ENCODE peak calls at places on chromosomes 12 and 14, in seven cellular contexts. V is body of pancreas; L is lung; R is CD8-positive, alpha-beta memory T cell; C is BE2C; P is uterus; J is cardiac muscle cell. B is an unnamed sample. For H3K27me3 and H3K36me3, the result is how much of the 10 kb centered on the place peaks cover.

GRCh38 chr14:96622926-96623325 is 120.7 kb downstream of the PAPOLA start:
- DNase-seq in R (no peak), C (no peak), V (no peak), P (no peak), L (no peak), J (no peak), B (no peak)

GRCh38 chr14:93749081-93749430 is 39.2 kb downstream of the PRIMA1 start:
- DNase-seq in L (no peak), R (no peak), P (no peak), C (peak), V (no peak), J (no peak), B (no peak)

GRCh38 chr14:66746316-66747006 is 238.5 kb downstream of the GPHN start:
- DNase-seq in P (no peak), L (no peak), J (peak), V (peak), C (peak), R (no peak), B (peak)

GRCh38 chr14:22856428-22856827 is 15.1 kb upstream of the LRP10 start:
- DNase-seq in R (no peak), C (no peak), P (no peak), L (no peak), V (no peak), J (no peak), B (no peak)

GRCh38 chr14:45526715-45527549 is 273.9 kb upstream of the MIS18BP1 start:
- DNase-seq in R (no peak), C (peak), L (no peak), P (no peak), J (peak), V (peak), B (peak)

GRCh38 chr12:104154806-104155205 is 16.8 kb upstream of the NFYB start:
- DNase-seq in L (no peak), P (no peak), V (no peak), C (no peak), R (no peak), J (no peak), B (no peak)

GRCh38 chr14:103733651-103734050 is 18.0 kb downstream of the ZFYVE21 start:
- DNase-seq in P (no peak), C (no peak), V (no peak), R (no peak), L (no peak), J (no peak), B (no peak)

GRCh38 chr12:107134558-107134957 is 41.2 kb upstream of the CRY1 start:
- DNase-seq in V (no peak), C (peak), R (peak), L (no peak), P (no peak), J (no peak), B (peak)

GRCh38 chr14:75446447-75446846 is 18.6 kb downstream of the JDP2 start:
- DNase-seq in C (no peak), L (no peak), V (no peak), P (no peak), R (no peak), J (no peak), B (no peak)

GRCh38 chr12:115730975-115731541 is 546.4 kb downstream of the MED13L start:
- DNase-seq in J (no peak), V (no peak), R (no peak), P (no peak), C (no peak), L (no peak), B (no peak)

GRCh38 chr14:23068792-23069412 is 11.6 kb upstream of the CDH24 start:
- DNase-seq in C (peak), P (peak), L (peak), R (peak), J (peak), V (peak), B (peak)

GRCh38 chr14:71985538-71986234 is 53.5 kb downstream of the RGS6 start:
- DNase-seq in P (no peak), C (no peak), V (no peak), L (no peak), J (peak), R (no peak), B (no peak)

GRCh38 chr12:52819731-52820510 is 6.0 kb upstream of the KRT4 start:
- DNase-seq in R (no peak), C (no peak), J (no peak), P (no peak), V (no peak), L (no peak), B (peak)

GRCh38 chr12:46674818-46675217 is 151.0 kb downstream of the SLC38A4 start:
- DNase-seq in L (no peak), C (no peak), P (no peak), R (no peak), J (no peak), V (no peak), B (no peak)

GRCh38 chr12:124772467-124773170 is 91.0 kb downstream of the SCARB1 start:
- DNase-seq in P (no peak), C (no peak), J (no peak), L (no peak), R (no peak), V (no peak), B (peak)

GRCh38 chr14:99590746-99591555 is 13.1 kb downstream of the CCDC85C start:
- DNase-seq in C (peak), R (no peak), L (no peak), V (no peak), J (no peak), P (peak), B (peak)

GRCh38 chr12:48013287-48013686 is 9.0 kb upstream of the COL2A1 start:
- DNase-seq in P (no peak), J (no peak), V (peak), C (no peak), R (no peak), L (no peak), B (no peak)

GRCh38 chr12:15276088-15276698 is 46.1 kb upstream of the PTPRO start:
- DNase-seq in R (no peak), C (peak), V (no peak), L (no peak), J (peak), P (peak), B (peak)

GRCh38 chr14:54317396-54317795 is 79.4 kb upstream of the CDKN3 start:
- DNase-seq in J (no peak), C (no peak), P (no peak), R (no peak), V (no peak), L (no peak), B (no peak)

GRCh38 chr12:84136862-84137367 is 775.7 kb downstream of the SLC6A15 start:
- DNase-seq in C (peak), L (no peak), V (no peak), J (no peak), P (no peak), R (no peak), B (no peak)

GRCh38 chr14:100147181-100147631 is 12.2 kb downstream of the DEGS2 start:
- DNase-seq in V (no peak), J (no peak), P (no peak), R (peak), L (no peak), C (no peak), B (no peak)

GRCh38 chr12:108630481-108631207 is 3.0 kb downstream of the SELPLG start:
- DNase-seq in P (no peak), C (peak), L (no peak), R (no peak), J (no peak), V (no peak), B (no peak)

GRCh38 chr12:108627134-108627920 is 6.4 kb downstream of the SELPLG start:
- DNase-seq in V (no peak), L (no peak), J (no peak), R (no peak), P (no peak), C (no peak), B (no peak)

GRCh38 chr12:108629156-108629555 is 4.5 kb downstream of the SELPLG start:
- DNase-seq in R (no peak), C (no peak), P (no peak), L (no peak), V (no peak), J (no peak), B (no peak)

GRCh38 chr12:108633081-108633533 is 587 bp downstream of the SELPLG start:
- DNase-seq in C (no peak), J (no peak), R (no peak), L (no peak), V (no peak), P (no peak), B (peak)

DNA sequence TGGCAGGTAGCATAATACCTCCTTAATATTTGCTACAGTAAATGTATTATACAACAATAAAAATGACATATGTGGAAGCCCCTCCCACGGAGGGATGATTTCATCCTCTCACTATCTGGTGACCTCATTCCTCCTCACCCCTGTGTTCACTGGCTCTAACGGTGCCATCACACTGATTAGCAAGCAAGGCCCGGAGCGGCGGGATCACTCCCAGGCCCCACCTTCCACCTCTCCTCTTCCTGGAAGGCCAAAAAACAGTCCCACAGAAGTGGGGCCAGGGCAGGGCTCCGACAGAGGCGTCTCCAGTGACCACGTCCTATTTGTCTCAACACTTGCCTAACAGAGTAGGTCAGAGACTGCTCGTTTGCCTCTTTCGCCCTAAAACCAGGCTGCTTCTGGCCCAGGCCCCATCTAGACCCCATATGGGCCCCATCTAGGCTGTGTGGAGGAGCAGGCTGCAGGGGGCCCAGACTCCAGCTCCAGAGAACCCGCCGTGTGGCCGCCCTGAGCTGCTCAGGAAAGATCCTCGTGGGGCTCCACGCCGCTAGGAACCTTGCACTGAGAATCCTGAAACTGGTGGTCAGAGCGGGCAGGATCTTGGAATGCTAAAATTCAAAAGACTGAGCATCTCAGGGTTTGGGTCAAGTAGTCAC is 3.7 kb downstream of the SELPLG start:
- DNase-seq in V (no peak), C (no peak), J (no peak), L (peak), P (peak), R (peak), B (peak)
- H3K4me3 ChIP-seq in V (no peak), C (no peak), J (no peak), L (no peak), P (no peak), R (peak), B (no peak)

DNA sequence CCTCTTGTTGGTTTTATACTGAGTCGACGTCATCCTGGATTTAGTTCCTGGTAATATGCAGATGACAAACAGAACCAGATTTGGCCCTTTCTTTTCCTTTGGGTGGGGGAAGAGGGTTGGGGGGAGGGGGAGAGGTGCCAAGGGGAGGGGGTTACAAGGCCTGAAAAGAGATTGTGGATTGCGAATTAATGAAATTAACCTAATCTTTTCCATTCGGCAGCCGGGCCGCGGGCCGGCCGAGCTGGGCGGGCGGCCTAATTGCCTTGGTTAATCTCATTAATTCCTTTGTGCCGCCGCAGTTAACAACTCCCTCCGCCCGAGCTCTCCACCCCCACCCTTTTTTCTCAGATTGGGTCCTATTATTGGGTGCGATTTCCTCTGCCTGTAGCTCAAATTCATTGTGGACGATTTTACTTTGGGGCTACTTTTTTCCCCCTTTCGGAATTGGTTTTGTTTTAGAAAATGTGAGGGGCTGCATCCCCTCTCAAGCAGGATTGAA is 387 bp upstream of the GSC start:
- DNase-seq in J (no peak), P (no peak), R (no peak), L (no peak), V (no peak), C (no peak), B (peak)
- H3K27me3 ChIP-seq in J (half or more), P (under half), R (under half), L (under half), V (under half), C (half or more), B (half or more)

GRCh38 chr12:66160704-66161103 is 9.1 kb downstream of the TMBIM4 start:
- DNase-seq in J (no peak), V (no peak), C (no peak), L (no peak), R (no peak), P (no peak), B (no peak)
- H3K36me3 ChIP-seq in J (under half), V (under half), C (under half), L (under half), R (under half), P (under half), B (under half)

DNA sequence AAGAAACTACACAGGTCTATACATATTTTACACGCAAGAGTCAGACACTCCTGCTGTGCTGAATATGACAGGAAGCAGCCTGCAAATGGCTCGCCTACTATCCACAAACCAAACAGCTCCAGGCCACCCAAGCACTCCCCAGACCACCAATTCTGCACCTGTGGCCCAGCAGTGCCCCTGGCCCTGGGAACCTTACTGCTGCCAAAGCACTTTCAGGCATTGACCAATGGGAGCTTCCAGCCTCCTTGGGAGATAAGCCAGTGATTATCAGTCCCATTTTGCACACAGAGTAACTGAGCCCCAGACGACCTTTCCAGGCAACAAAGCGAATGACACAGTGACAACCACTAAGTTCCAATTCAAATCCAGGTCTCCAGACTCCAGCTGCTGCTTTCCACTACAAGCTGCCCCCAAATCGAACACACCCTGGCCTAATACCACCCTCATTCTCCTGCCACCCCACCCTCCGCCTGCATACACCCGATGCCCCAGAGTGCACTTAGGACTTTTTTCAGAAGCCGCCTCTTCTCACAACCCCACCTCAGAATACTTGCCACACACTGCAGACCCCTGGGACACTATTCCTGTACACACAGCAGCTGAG is 126.2 kb upstream of the PRMT8 start:
- DNase-seq in J (no peak), C (no peak), L (no peak), R (no peak), V (no peak), P (no peak), B (no peak)
- H3K4me3 ChIP-seq in J (no peak), C (no peak), L (no peak), R (no peak), V (peak), P (no peak), B (no peak)